ENCODE peak calls at places on chromosomes 12 and 14, in five cellular contexts. One of them, this sample, is unnamed.
A peak's percentile ranks its signal among the peaks of the same experiment; 100 is the strongest.

GRCh38 chr12:118645219-118645618 is 268.9 kb downstream of the SUDS3 start:
- DNase-seq in IMR-90: no peak
- DNase-seq in A549: no peak
- DNase-seq in ovary: no peak
- DNase-seq in stomach: no peak
- DNase-seq in this sample: peak; percentile 22

GRCh38 chr12:9049520-9050133 is 60.3 kb downstream of the KLRG1 start:
- DNase-seq in ovary: no peak
- DNase-seq in A549: peak; percentile 34
- DNase-seq in stomach: no peak
- DNase-seq in IMR-90: peak; percentile 52
- DNase-seq in this sample: no peak

GRCh38 chr12:110335481-110336045 is 54.5 kb downstream of the ATP2A2 start:
- DNase-seq in ovary: no peak
- DNase-seq in A549: no peak
- DNase-seq in stomach: no peak
- DNase-seq in IMR-90: no peak
- DNase-seq in this sample: no peak

GRCh38 chr12:57605308-57606015 is 838 bp downstream of the DTX3 start:
- DNase-seq in stomach: no peak
- DNase-seq in A549: no peak
- DNase-seq in IMR-90: no peak
- DNase-seq in ovary: no peak
- DNase-seq in this sample: no peak

GRCh38 chr14:53962954-53963490 is 6.4 kb upstream of the BMP4 start:
- DNase-seq in A549: no peak
- DNase-seq in IMR-90: no peak
- DNase-seq in ovary: no peak
- DNase-seq in stomach: no peak
- DNase-seq in this sample: no peak

GRCh38 chr12:93960521-93960920 is 187.9 kb upstream of the PLXNC1 start:
- DNase-seq in ovary: no peak
- DNase-seq in stomach: no peak
- DNase-seq in A549: no peak
- DNase-seq in IMR-90: peak; percentile 34
- DNase-seq in this sample: no peak

GRCh38 chr14:80567905-80568512 is 356.7 kb upstream of the DIO2 start:
- DNase-seq in ovary: no peak
- DNase-seq in A549: no peak
- DNase-seq in stomach: no peak
- DNase-seq in IMR-90: peak; percentile 68
- DNase-seq in this sample: no peak

GRCh38 chr14:63795532-63795931 is 57.3 kb upstream of the SYNE2 start:
- DNase-seq in A549: no peak
- DNase-seq in stomach: no peak
- DNase-seq in IMR-90: no peak
- DNase-seq in ovary: no peak
- DNase-seq in this sample: no peak

GRCh38 chr12:109291531-109292341 is 17.3 kb downstream of the FOXN4 start:
- DNase-seq in IMR-90: no peak
- DNase-seq in ovary: no peak
- DNase-seq in A549: no peak
- DNase-seq in stomach: peak; percentile 34
- DNase-seq in this sample: no peak

GRCh38 chr14:67232066-67232465 is 9.2 kb upstream of the PALS1 start:
- DNase-seq in A549: no peak
- DNase-seq in IMR-90: no peak
- DNase-seq in ovary: no peak
- DNase-seq in stomach: no peak
- DNase-seq in this sample: no peak

GRCh38 chr12:67873355-67873754 is 115.9 kb upstream of the IFNG-AS1 start:
- DNase-seq in ovary: no peak
- DNase-seq in stomach: no peak
- DNase-seq in IMR-90: no peak
- DNase-seq in A549: no peak
- DNase-seq in this sample: no peak

GRCh38 chr12:4091001-4091789 is 182.4 kb upstream of the CCND2 start:
- DNase-seq in ovary: no peak
- DNase-seq in A549: no peak
- DNase-seq in IMR-90: no peak
- DNase-seq in stomach: no peak
- DNase-seq in this sample: no peak

GRCh38 chr12:118741196-118741595 is 240.1 kb upstream of the SRRM4 start:
- DNase-seq in IMR-90: no peak
- DNase-seq in stomach: no peak
- DNase-seq in A549: no peak
- DNase-seq in ovary: no peak
- DNase-seq in this sample: no peak

GRCh38 chr12:18690653-18691052 is 47.2 kb downstream of the PLCZ1 start:
- DNase-seq in ovary: no peak
- DNase-seq in IMR-90: peak; percentile 98
- DNase-seq in A549: peak; percentile 6
- DNase-seq in stomach: no peak
- DNase-seq in this sample: no peak

GRCh38 chr12:25493682-25494081 is 59.4 kb downstream of the LMNTD1 start:
- DNase-seq in A549: no peak
- DNase-seq in stomach: no peak
- DNase-seq in IMR-90: no peak
- DNase-seq in ovary: no peak
- DNase-seq in this sample: no peak

GRCh38 chr12:92275443-92276154 is 130.0 kb upstream of the BTG1 start:
- DNase-seq in stomach: no peak
- DNase-seq in IMR-90: no peak
- DNase-seq in A549: no peak
- DNase-seq in ovary: no peak
- DNase-seq in this sample: no peak

GRCh38 chr14:53265025-53265424 is 111.9 kb upstream of the DDHD1 start:
- DNase-seq in stomach: no peak
- DNase-seq in A549: no peak
- DNase-seq in ovary: no peak
- DNase-seq in IMR-90: no peak
- DNase-seq in this sample: no peak

GRCh38 chr12:123983822-123984485 is 10.9 kb downstream of the ZNF664 start:
- DNase-seq in ovary: peak; percentile 43
- DNase-seq in A549: peak; percentile 51
- DNase-seq in stomach: peak; percentile 41
- DNase-seq in IMR-90: peak; percentile 75
- DNase-seq in this sample: no peak

GRCh38 chr12:52353766-52354165 is 13.5 kb downstream of the KRT85 start:
- DNase-seq in A549: no peak
- DNase-seq in ovary: no peak
- DNase-seq in IMR-90: no peak
- DNase-seq in stomach: no peak
- DNase-seq in this sample: peak; percentile 2

GRCh38 chr12:52356031-52356761 is 11.1 kb downstream of the KRT85 start:
- DNase-seq in IMR-90: no peak
- DNase-seq in stomach: no peak
- DNase-seq in A549: no peak
- DNase-seq in ovary: no peak
- DNase-seq in this sample: peak; percentile 38

GRCh38 chr12:52355181-52355580 is 12.1 kb downstream of the KRT85 start:
- DNase-seq in ovary: no peak
- DNase-seq in IMR-90: no peak
- DNase-seq in stomach: no peak
- DNase-seq in A549: no peak
- DNase-seq in this sample: no peak

GRCh38 chr12:52352951-52353350 is 14.3 kb downstream of the KRT85 start:
- DNase-seq in ovary: no peak
- DNase-seq in IMR-90: no peak
- DNase-seq in stomach: no peak
- DNase-seq in A549: no peak
- DNase-seq in this sample: no peak

DNA sequence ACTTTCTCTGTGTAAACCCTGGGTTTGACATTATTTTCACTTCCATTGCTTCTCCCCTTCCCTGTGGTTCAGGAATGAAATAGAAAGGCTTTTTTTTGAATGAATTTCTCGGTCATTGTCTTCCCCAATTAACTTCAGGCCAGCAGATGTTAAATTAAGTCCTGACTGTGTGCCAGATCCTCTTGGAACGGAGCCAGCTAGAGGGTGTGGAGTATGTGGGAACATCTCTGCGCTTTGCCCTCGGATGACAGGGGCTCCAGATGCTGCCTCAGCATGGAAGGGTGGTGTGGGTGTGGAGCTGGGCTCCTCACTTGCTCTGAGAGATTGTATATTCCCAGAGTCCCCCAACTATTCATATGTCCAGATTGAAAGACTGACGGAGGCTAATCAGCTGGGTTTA is 13.1 kb downstream of the KRT85 start:
- DNase-seq in IMR-90: no peak
- DNase-seq in ovary: no peak
- DNase-seq in stomach: no peak
- DNase-seq in A549: no peak
- DNase-seq in this sample: no peak
- H3K4me1 ChIP-seq in IMR-90: no peaks in the 10 kb centered on the region
- H3K4me1 ChIP-seq in ovary: no peaks in the 10 kb centered on the region
- H3K4me1 ChIP-seq in stomach: peaks cover 33% of the 10 kb centered on the region
- H3K4me1 ChIP-seq in A549: peaks cover 3% of the 10 kb centered on the region
- H3K4me1 ChIP-seq in this sample: peaks cover 12% of the 10 kb centered on the region

GRCh38 chr12:55929306-55929791 is 1.6 kb upstream of the DGKA start:
- DNase-seq in A549: no peak
- DNase-seq in IMR-90: no peak
- DNase-seq in ovary: no peak
- DNase-seq in stomach: peak; percentile 52
- DNase-seq in this sample: no peak
- TF ChIP-seq POLR2A in A549: no peak
- TF ChIP-seq POLR2A in IMR-90: no peak
- TF ChIP-seq POLR2A in ovary: no peak
- TF ChIP-seq POLR2A in stomach: no peak
- TF ChIP-seq POLR2A in this sample: no peak

GRCh38 chr14:104423715-104424405 is 155.7 kb upstream of the C14orf180 start:
- DNase-seq in A549: no peak
- DNase-seq in stomach: peak; percentile 20
- DNase-seq in IMR-90: no peak
- DNase-seq in ovary: no peak
- DNase-seq in this sample: no peak

GRCh38 chr14:104421401-104421821 is 158.2 kb upstream of the C14orf180 start:
- DNase-seq in ovary: no peak
- DNase-seq in A549: no peak
- DNase-seq in stomach: no peak
- DNase-seq in IMR-90: no peak
- DNase-seq in this sample: no peak

GRCh38 chr14:104423224-104423681 is 156.3 kb upstream of the C14orf180 start:
- DNase-seq in stomach: no peak
- DNase-seq in ovary: no peak
- DNase-seq in IMR-90: no peak
- DNase-seq in A549: no peak
- DNase-seq in this sample: no peak

GRCh38 chr14:104421892-104422291 is 157.7 kb upstream of the C14orf180 start:
- DNase-seq in ovary: no peak
- DNase-seq in A549: no peak
- DNase-seq in stomach: no peak
- DNase-seq in IMR-90: no peak
- DNase-seq in this sample: no peak

GRCh38 chr14:104422301-104423223 is 157.0 kb upstream of the C14orf180 start:
- DNase-seq in IMR-90: no peak
- DNase-seq in stomach: peak; percentile 18
- DNase-seq in A549: no peak
- DNase-seq in ovary: no peak
- DNase-seq in this sample: peak; percentile 27
- H3K4me1 ChIP-seq in IMR-90: no peaks in the 10 kb centered on the region
- H3K4me1 ChIP-seq in stomach: peaks cover 6% of the 10 kb centered on the region
- H3K4me1 ChIP-seq in A549: no peaks in the 10 kb centered on the region
- H3K4me1 ChIP-seq in ovary: peaks cover 12% of the 10 kb centered on the region
- H3K4me1 ChIP-seq in this sample: no peaks in the 10 kb centered on the region

GRCh38 chr14:61557262-61557661 is 138.1 kb upstream of the HIF1A start:
- DNase-seq in ovary: no peak
- DNase-seq in stomach: no peak
- DNase-seq in A549: no peak
- DNase-seq in IMR-90: no peak
- DNase-seq in this sample: no peak
- TF ChIP-seq POLR2A in ovary: no peak
- TF ChIP-seq POLR2A in stomach: no peak
- TF ChIP-seq POLR2A in A549: no peak
- TF ChIP-seq POLR2A in IMR-90: no peak
- TF ChIP-seq POLR2A in this sample: no peak

DNA sequence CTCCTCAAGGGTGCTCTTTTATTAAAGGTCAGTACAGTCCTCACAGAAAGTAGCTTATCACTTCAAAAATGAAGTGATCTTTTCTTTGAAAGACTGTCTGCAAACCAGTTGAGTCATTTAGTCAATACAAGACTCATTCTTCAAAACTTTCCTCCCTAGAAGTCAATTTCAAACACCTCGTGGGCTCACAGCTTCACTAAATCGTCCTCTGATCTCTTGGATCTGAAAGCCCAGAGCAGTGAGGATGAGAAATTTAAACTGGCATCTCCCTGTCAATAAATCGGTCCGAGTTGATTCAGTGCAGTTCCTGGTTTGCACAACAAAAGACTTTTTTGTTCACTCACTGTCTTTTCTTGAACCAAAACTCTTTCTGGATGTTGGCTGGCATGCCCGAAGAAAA is 44.5 kb downstream of the NUAK1 start:
- DNase-seq in A549: no peak
- DNase-seq in stomach: no peak
- DNase-seq in IMR-90: no peak
- DNase-seq in ovary: no peak
- DNase-seq in this sample: no peak
- H3K4me1 ChIP-seq in A549: peaks cover 99% of the 10 kb centered on the region
- H3K4me1 ChIP-seq in stomach: peaks cover 30% of the 10 kb centered on the region
- H3K4me1 ChIP-seq in IMR-90: peaks cover 11% of the 10 kb centered on the region
- H3K4me1 ChIP-seq in ovary: peaks cover 25% of the 10 kb centered on the region
- H3K4me1 ChIP-seq in this sample: peaks cover 41% of the 10 kb centered on the region

DNA sequence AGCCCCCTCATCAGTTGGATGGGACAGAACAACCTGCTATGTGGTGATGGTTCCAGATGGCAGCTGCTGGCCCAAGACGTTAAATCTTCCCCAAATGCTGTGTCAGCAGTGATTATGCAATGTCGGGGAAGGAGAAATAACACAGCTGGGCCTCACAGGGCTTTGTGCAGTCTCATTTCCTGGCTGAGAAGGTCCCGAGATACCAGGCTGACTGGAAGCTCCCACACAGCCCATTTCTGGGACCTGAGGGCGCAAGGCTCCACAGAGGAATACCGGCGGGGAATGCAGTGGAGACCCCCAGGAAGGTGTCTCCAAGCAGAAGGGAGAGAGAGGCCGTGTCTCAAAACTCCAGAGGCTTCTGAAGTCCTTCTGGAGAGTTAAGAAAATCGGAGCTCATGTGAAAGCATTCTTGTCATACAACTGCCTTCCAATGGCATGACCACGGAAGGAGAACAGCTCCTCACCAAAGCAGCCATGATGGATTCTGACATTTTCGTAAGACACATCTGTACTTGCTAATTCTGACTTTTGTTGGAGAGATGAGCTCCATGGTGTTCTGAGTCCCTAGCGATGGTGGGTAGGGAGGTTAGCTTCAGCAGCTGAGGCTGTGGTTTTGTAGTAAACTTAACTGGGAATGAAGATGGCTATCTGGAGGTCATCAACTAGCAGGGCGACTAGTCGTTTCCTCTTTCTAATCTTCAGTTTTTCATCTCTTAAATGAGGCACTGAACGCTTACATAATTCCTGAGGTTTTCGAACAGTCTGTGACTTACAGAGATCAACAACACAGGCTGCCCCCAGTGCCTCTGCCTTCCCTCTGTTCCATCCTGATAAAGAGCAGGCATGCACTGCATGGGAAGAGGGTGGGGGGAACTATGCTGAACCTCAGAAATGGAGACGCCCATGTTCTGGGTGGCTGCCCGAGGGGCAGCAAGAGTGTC is 28.4 kb upstream of the DICER1 start:
- DNase-seq in ovary: no peak
- DNase-seq in A549: no peak
- DNase-seq in IMR-90: peak; percentile 19
- DNase-seq in stomach: peak; percentile 44
- DNase-seq in this sample: peak; percentile 64
- TF ChIP-seq POLR2A in ovary: no peak
- TF ChIP-seq POLR2A in A549: no peak
- TF ChIP-seq POLR2A in IMR-90: no peak
- TF ChIP-seq POLR2A in stomach: no peak
- TF ChIP-seq POLR2A in this sample: peak; percentile 34